ENCODE peak calls at places on chromosomes 4 and X, in six cellular contexts. B is mesenteric fat pad; F is fibroblast of pulmonary artery; T is activated CD4-positive, alpha-beta T cell treated with anti-CD3 and anti-CD28 coated beads, Interleukin-2, amount 50 U/mL, for 4 hours; S is PC-3; Q is germinal center. O is an unnamed sample.

GRCh38 chr4:70564033-70564432 is 28.0 kb upstream of the AMBN start:
- DNase-seq in B (no peak), F (no peak), T (no peak), S (no peak), Q (no peak), O (no peak)

GRCh38 chrX:40471965-40472648 is 108.7 kb upstream of the ATP6AP2 start:
- DNase-seq in B (no peak), F (peak; percentile 60), T (peak; percentile 5), S (peak; percentile 29), Q (peak; percentile 10), O (no peak)

GRCh38 chrX:114210879-114211278 is 373.0 kb upstream of the HTR2C start:
- DNase-seq in B (no peak), F (no peak), T (no peak), S (no peak), Q (no peak), O (no peak)

GRCh38 chrX:140318306-140318705 is 186.6 kb downstream of the SOX3 start:
- DNase-seq in B (no peak), F (no peak), T (no peak), S (peak; percentile 28), Q (no peak), O (no peak)

GRCh38 chrX:110021180-110022022 is 18.5 kb downstream of the TMEM164 start:
- DNase-seq in B (no peak), F (peak; percentile 79), T (no peak), S (no peak), Q (no peak), O (no peak)

GRCh38 chrX:153380691-153381090 is 20.5 kb downstream of the PNMA6E start:
- DNase-seq in B (no peak), F (no peak), T (no peak), S (no peak), Q (no peak), O (no peak)

GRCh38 chrX:152445926-152446325 is 5.2 kb downstream of the GABRA3 start:
- DNase-seq in B (no peak), F (no peak), T (no peak), S (no peak), Q (no peak), O (no peak)

GRCh38 chr4:20318011-20318898 is 66.5 kb downstream of the SLIT2 start:
- DNase-seq in B (no peak), F (no peak), T (no peak), S (no peak), Q (no peak), O (no peak)

GRCh38 chr4:52843958-52844357 is 18.2 kb upstream of the RASL11B start:
- DNase-seq in B (no peak), F (no peak), T (no peak), S (no peak), Q (peak; percentile 30), O (no peak)

GRCh38 chr4:86089924-86090323 is 269.9 kb downstream of the MAPK10 start:
- DNase-seq in B (no peak), F (no peak), T (no peak), S (no peak), Q (no peak), O (no peak)

GRCh38 chrX:100587846-100588245 is 3.1 kb downstream of the TNMD start:
- DNase-seq in B (no peak), F (no peak), T (no peak), S (no peak), Q (no peak), O (no peak)

GRCh38 chr4:47836655-47837581 is 949 bp downstream of the CORIN start:
- DNase-seq in B (peak; percentile 91), F (peak; percentile 82), T (peak; percentile 37), S (peak; percentile 83), Q (peak; percentile 70), O (peak; percentile 69)

GRCh38 chr4:141703497-141703896 is 67.1 kb downstream of the IL15 start:
- DNase-seq in B (no peak), F (no peak), T (no peak), S (no peak), Q (no peak), O (no peak)

GRCh38 chrX:154365052-154365600 is 9.3 kb downstream of the FLNA start:
- DNase-seq in B (no peak), F (no peak), T (no peak), S (no peak), Q (no peak), O (no peak)

GRCh38 chr4:112859456-112860184 is 189.8 kb upstream of the ANK2 start:
- DNase-seq in B (no peak), F (no peak), T (no peak), S (no peak), Q (no peak), O (no peak)

GRCh38 chr4:166734797-166735196 is 499.5 kb downstream of the SPOCK3 start:
- DNase-seq in B (no peak), F (no peak), T (no peak), S (no peak), Q (no peak), O (no peak)

GRCh38 chr4:142402156-142402555 is 443.9 kb downstream of the INPP4B start:
- DNase-seq in B (no peak), F (no peak), T (no peak), S (no peak), Q (no peak), O (no peak)

GRCh38 chr4:120916937-120917336 is 5.6 kb downstream of the PRDM5 start:
- DNase-seq in B (no peak), F (no peak), T (no peak), S (no peak), Q (no peak), O (no peak)

GRCh38 chrX:40062525-40063193 is 35.1 kb downstream of the BCOR start:
- DNase-seq in B (peak; percentile 51), F (no peak), T (no peak), S (no peak), Q (no peak), O (no peak)

GRCh38 chr4:173436866-173437265 is 38.0 kb upstream of the SCRG1 start:
- DNase-seq in B (no peak), F (no peak), T (no peak), S (no peak), Q (no peak), O (no peak)

GRCh38 chrX:46903458-46904242 is 8.6 kb upstream of the JADE3 start:
- DNase-seq in B (no peak), F (peak; percentile 76), T (peak; percentile 45), S (peak; percentile 87), Q (peak; percentile 70), O (peak; percentile 74)

GRCh38 chr4:134027931-134028330 is 173.7 kb downstream of the PABPC4L start:
- DNase-seq in B (no peak), F (peak; percentile 90), T (no peak), S (peak; percentile 85), Q (no peak), O (peak; percentile 90)

GRCh38 chrX:21004835-21005234 is 369.4 kb upstream of the CNKSR2 start:
- DNase-seq in B (no peak), F (peak; percentile 10), T (no peak), S (peak; percentile 77), Q (no peak), O (peak; percentile 49)

GRCh38 chr4:83558693-83559092 is 22.8 kb downstream of the GPAT3 start:
- DNase-seq in B (no peak), F (no peak), T (no peak), S (peak; percentile 9), Q (no peak), O (no peak)

GRCh38 chr4:21554510-21554909 is 394.1 kb downstream of the KCNIP4 start:
- DNase-seq in B (no peak), F (no peak), T (no peak), S (no peak), Q (no peak), O (no peak)

GRCh38 chrX:38426785-38427184 is 74.4 kb downstream of the OTC start:
- DNase-seq in B (no peak), F (peak; percentile 11), T (no peak), S (peak; percentile 8), Q (no peak), O (no peak)

GRCh38 chrX:153878969-153879653 is 6.9 kb downstream of the L1CAM start:
- DNase-seq in B (no peak), F (no peak), T (no peak), S (no peak), Q (no peak), O (no peak)

GRCh38 chr4:11438647-11439046 is 10.0 kb upstream of the HS3ST1 start:
- DNase-seq in B (no peak), F (no peak), T (no peak), S (no peak), Q (no peak), O (no peak)

GRCh38 chrX:24178441-24178840 is 28.9 kb downstream of the ZFX start:
- DNase-seq in B (no peak), F (no peak), T (no peak), S (no peak), Q (no peak), O (no peak)